ENCODE peak calls at places on chromosomes 13 and 19, in six cellular contexts. One of them, this sample, is unnamed.

GRCh38 chr13:34420975-34421719 is 520.9 kb upstream of the NBEA start:
- DNase-seq in lower lobe of right lung: no peak
- DNase-seq in CD8-positive, alpha-beta T cell: no peak
- DNase-seq in esophagus squamous epithelium: no peak
- DNase-seq in fibroblast of villous mesenchyme: no peak
- DNase-seq in mammary epithelial cell: peak; percentile 86
- DNase-seq in this sample: no peak

GRCh38 chr19:38082256-38083118 is 141.5 kb downstream of the DPF1 start:
- DNase-seq in fibroblast of villous mesenchyme: no peak
- DNase-seq in lower lobe of right lung: no peak
- DNase-seq in esophagus squamous epithelium: no peak
- DNase-seq in mammary epithelial cell: no peak
- DNase-seq in CD8-positive, alpha-beta T cell: no peak
- DNase-seq in this sample: no peak

GRCh38 chr13:20118268-20119140 is 42.3 kb downstream of the GJA3 start:
- DNase-seq in mammary epithelial cell: no peak
- DNase-seq in esophagus squamous epithelium: no peak
- DNase-seq in fibroblast of villous mesenchyme: peak; percentile 60
- DNase-seq in lower lobe of right lung: peak; percentile 69
- DNase-seq in CD8-positive, alpha-beta T cell: no peak
- DNase-seq in this sample: peak; percentile 32

GRCh38 chr19:38073806-38074685 is 150.0 kb downstream of the DPF1 start:
- DNase-seq in esophagus squamous epithelium: no peak
- DNase-seq in mammary epithelial cell: no peak
- DNase-seq in CD8-positive, alpha-beta T cell: no peak
- DNase-seq in fibroblast of villous mesenchyme: peak; percentile 62
- DNase-seq in lower lobe of right lung: no peak
- DNase-seq in this sample: no peak

GRCh38 chr19:36527873-36528193 is 238 bp downstream of the ZNF260 start:
- DNase-seq in esophagus squamous epithelium: no peak
- DNase-seq in lower lobe of right lung: no peak
- DNase-seq in CD8-positive, alpha-beta T cell: no peak
- DNase-seq in mammary epithelial cell: no peak
- DNase-seq in fibroblast of villous mesenchyme: no peak
- DNase-seq in this sample: no peak

GRCh38 chr13:91468301-91468700 is 69.9 kb downstream of the GPC5 start:
- DNase-seq in fibroblast of villous mesenchyme: no peak
- DNase-seq in mammary epithelial cell: peak; percentile 40
- DNase-seq in esophagus squamous epithelium: no peak
- DNase-seq in CD8-positive, alpha-beta T cell: no peak
- DNase-seq in lower lobe of right lung: no peak
- DNase-seq in this sample: peak; percentile 1

GRCh38 chr19:2246801-2247361 is 2.2 kb upstream of the AMH start:
- DNase-seq in lower lobe of right lung: no peak
- DNase-seq in mammary epithelial cell: no peak
- DNase-seq in fibroblast of villous mesenchyme: no peak
- DNase-seq in CD8-positive, alpha-beta T cell: no peak
- DNase-seq in esophagus squamous epithelium: no peak
- DNase-seq in this sample: peak; percentile 67

GRCh38 chr19:44986389-44986788 is 14.9 kb upstream of the RELB start:
- DNase-seq in esophagus squamous epithelium: no peak
- DNase-seq in CD8-positive, alpha-beta T cell: no peak
- DNase-seq in fibroblast of villous mesenchyme: no peak
- DNase-seq in lower lobe of right lung: no peak
- DNase-seq in mammary epithelial cell: no peak
- DNase-seq in this sample: no peak

GRCh38 chr13:45220403-45220802 is 19.6 kb upstream of the KCTD4 start:
- DNase-seq in esophagus squamous epithelium: no peak
- DNase-seq in fibroblast of villous mesenchyme: no peak
- DNase-seq in mammary epithelial cell: no peak
- DNase-seq in lower lobe of right lung: no peak
- DNase-seq in CD8-positive, alpha-beta T cell: no peak
- DNase-seq in this sample: no peak

GRCh38 chr19:6776999-6777398 is 4.5 kb downstream of the VAV1 start:
- DNase-seq in mammary epithelial cell: no peak
- DNase-seq in fibroblast of villous mesenchyme: no peak
- DNase-seq in esophagus squamous epithelium: no peak
- DNase-seq in CD8-positive, alpha-beta T cell: no peak
- DNase-seq in lower lobe of right lung: no peak
- DNase-seq in this sample: no peak

GRCh38 chr19:9857076-9857721 is 22.1 kb downstream of the PIN1 start:
- DNase-seq in lower lobe of right lung: no peak
- DNase-seq in fibroblast of villous mesenchyme: no peak
- DNase-seq in CD8-positive, alpha-beta T cell: no peak
- DNase-seq in mammary epithelial cell: no peak
- DNase-seq in esophagus squamous epithelium: no peak
- DNase-seq in this sample: no peak

GRCh38 chr19:9858766-9859165 is 23.6 kb downstream of the PIN1 start:
- DNase-seq in mammary epithelial cell: no peak
- DNase-seq in lower lobe of right lung: no peak
- DNase-seq in CD8-positive, alpha-beta T cell: no peak
- DNase-seq in fibroblast of villous mesenchyme: no peak
- DNase-seq in esophagus squamous epithelium: no peak
- DNase-seq in this sample: no peak

GRCh38 chr19:9860407-9860806 is 25.3 kb downstream of the PIN1 start:
- DNase-seq in CD8-positive, alpha-beta T cell: no peak
- DNase-seq in lower lobe of right lung: no peak
- DNase-seq in mammary epithelial cell: no peak
- DNase-seq in fibroblast of villous mesenchyme: no peak
- DNase-seq in esophagus squamous epithelium: no peak
- DNase-seq in this sample: no peak

GRCh38 chr19:9856609-9857008 is 21.5 kb downstream of the PIN1 start:
- DNase-seq in CD8-positive, alpha-beta T cell: no peak
- DNase-seq in fibroblast of villous mesenchyme: no peak
- DNase-seq in mammary epithelial cell: no peak
- DNase-seq in esophagus squamous epithelium: no peak
- DNase-seq in lower lobe of right lung: no peak
- DNase-seq in this sample: no peak

DNA sequence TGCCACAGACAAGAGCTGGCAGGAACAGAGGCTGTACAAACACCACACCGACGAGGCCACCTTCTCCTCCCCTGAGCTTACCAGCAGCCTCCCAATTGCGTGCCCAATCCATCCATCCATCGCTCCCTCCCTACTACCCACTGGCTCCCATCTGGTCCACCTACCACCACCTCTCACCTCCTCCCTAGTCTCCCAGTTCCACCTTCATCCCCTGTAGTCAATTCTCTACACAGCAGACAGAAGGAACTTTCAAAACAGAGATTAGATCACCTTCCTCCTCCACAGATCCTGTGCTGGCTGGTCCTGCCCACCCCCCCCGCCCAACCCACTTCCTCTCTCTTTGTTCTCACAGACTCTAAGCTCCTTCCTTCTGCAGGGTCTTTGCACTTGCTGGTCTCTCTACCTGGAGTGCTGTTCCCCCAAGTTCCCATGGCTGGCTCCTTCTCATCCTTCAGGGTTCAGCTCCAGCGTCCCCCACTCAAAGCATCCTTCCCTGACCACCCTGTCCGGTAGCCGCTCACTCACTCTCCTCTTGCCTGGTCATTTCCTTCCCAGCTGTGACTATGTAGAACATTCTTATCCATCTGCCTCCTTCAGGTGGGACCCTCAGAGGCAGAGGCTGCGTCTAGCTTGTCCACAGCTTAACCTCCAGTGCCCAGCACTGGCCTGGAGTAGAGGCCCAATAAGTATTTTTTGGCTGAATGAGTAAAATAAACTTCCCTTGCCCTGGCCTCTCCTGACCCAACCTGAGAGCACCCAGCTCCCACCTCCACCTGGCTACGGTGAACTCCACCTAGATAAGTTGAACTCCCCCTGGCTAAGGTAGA is 23.0 kb downstream of the PIN1 start:
- DNase-seq in CD8-positive, alpha-beta T cell: no peak
- DNase-seq in fibroblast of villous mesenchyme: no peak
- DNase-seq in esophagus squamous epithelium: no peak
- DNase-seq in mammary epithelial cell: peak; percentile 13
- DNase-seq in lower lobe of right lung: no peak
- DNase-seq in this sample: no peak
- H3K4me3 ChIP-seq in CD8-positive, alpha-beta T cell: peak overlapping the region; percentile 63
- H3K4me3 ChIP-seq in fibroblast of villous mesenchyme: no peak overlapping the region
- H3K4me3 ChIP-seq in esophagus squamous epithelium: peak overlapping the region; percentile 26
- H3K4me3 ChIP-seq in mammary epithelial cell: no peak overlapping the region
- H3K4me3 ChIP-seq in lower lobe of right lung: no peak overlapping the region
- H3K4me3 ChIP-seq in this sample: no peak overlapping the region

DNA sequence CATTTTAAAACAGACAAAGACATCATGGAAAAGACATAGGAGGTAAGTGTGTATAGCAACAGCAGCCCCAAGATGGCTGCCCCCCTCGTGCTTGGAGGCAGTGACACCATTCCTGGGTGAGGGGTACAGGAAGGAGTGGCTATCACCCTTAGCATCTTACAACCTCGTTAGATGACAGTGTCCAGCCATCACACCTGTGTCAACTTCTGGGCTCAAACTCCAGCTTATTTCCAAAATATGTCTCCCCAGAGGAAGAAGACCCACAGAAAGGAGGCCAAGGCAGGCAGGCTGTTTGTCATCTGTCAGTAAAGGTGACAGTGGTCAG is 27.5 kb downstream of the EPS15L1 start:
- DNase-seq in esophagus squamous epithelium: no peak
- DNase-seq in fibroblast of villous mesenchyme: no peak
- DNase-seq in mammary epithelial cell: no peak
- DNase-seq in lower lobe of right lung: no peak
- DNase-seq in CD8-positive, alpha-beta T cell: no peak
- DNase-seq in this sample: no peak
- TF ChIP-seq CTCF in esophagus squamous epithelium: no peak
- TF ChIP-seq CTCF in fibroblast of villous mesenchyme: no peak
- TF ChIP-seq CTCF in mammary epithelial cell: no peak
- TF ChIP-seq CTCF in lower lobe of right lung: no peak
- TF ChIP-seq CTCF in CD8-positive, alpha-beta T cell: no peak
- TF ChIP-seq CTCF in this sample: no peak

GRCh38 chr19:3694361-3695123 is 5.7 kb downstream of the PIP5K1C start:
- DNase-seq in mammary epithelial cell: no peak
- DNase-seq in esophagus squamous epithelium: no peak
- DNase-seq in fibroblast of villous mesenchyme: no peak
- DNase-seq in CD8-positive, alpha-beta T cell: no peak
- DNase-seq in lower lobe of right lung: no peak
- DNase-seq in this sample: no peak

GRCh38 chr19:3691372-3691716 is 8.9 kb downstream of the PIP5K1C start:
- DNase-seq in lower lobe of right lung: peak; percentile 42
- DNase-seq in CD8-positive, alpha-beta T cell: no peak
- DNase-seq in esophagus squamous epithelium: no peak
- DNase-seq in fibroblast of villous mesenchyme: no peak
- DNase-seq in mammary epithelial cell: no peak
- DNase-seq in this sample: no peak

GRCh38 chr19:3692141-3693029 is 7.9 kb downstream of the PIP5K1C start:
- DNase-seq in fibroblast of villous mesenchyme: no peak
- DNase-seq in lower lobe of right lung: no peak
- DNase-seq in esophagus squamous epithelium: no peak
- DNase-seq in CD8-positive, alpha-beta T cell: peak; percentile 24
- DNase-seq in mammary epithelial cell: no peak
- DNase-seq in this sample: no peak

GRCh38 chr19:3691726-3692125 is 8.5 kb downstream of the PIP5K1C start:
- DNase-seq in esophagus squamous epithelium: no peak
- DNase-seq in mammary epithelial cell: no peak
- DNase-seq in lower lobe of right lung: no peak
- DNase-seq in fibroblast of villous mesenchyme: no peak
- DNase-seq in CD8-positive, alpha-beta T cell: no peak
- DNase-seq in this sample: no peak

DNA sequence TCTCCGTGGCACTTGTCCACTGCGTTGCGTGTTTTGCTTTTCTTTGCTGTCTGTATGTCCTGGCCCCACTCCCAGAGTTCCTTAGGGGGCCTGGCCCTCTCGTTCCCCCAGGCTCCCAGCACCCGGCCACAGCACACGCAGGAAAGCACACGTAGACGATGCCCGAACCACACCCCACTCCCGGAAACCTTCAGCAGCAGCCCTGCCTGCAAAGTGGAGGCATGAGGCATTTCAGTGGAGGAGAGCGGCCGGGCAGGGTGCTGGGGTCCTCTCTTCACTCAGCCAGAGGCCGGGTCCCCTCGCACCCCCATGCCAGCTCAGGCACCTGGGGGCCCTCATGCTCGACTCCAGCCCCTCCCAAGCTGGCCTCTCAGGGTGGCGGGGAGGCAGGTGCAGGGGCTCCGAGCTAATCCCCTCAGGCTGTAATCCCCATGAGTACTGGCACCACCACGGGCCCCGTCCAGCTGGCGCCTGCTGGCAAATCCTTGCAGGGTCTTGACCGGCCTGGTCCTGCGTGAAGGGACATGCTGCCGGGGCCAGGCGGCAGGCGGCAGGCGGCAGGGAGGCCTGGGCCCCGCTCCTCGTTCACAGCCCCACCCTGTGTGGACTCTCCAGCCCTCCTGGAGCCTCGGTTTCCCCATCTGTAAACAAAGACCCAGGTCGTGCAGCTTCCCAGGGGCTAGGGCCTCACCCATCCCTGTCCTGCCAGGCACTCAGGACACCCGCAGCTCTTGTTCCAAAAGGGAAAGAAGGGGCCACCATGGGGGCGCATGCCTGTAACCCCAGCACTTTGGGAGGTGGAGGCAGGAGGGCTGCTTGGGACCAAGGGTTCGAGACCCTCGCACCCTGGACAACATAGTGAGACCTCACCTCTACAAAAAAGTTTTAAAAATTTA is 7.0 kb downstream of the PIP5K1C start:
- DNase-seq in CD8-positive, alpha-beta T cell: no peak
- DNase-seq in fibroblast of villous mesenchyme: no peak
- DNase-seq in esophagus squamous epithelium: no peak
- DNase-seq in mammary epithelial cell: no peak
- DNase-seq in lower lobe of right lung: no peak
- DNase-seq in this sample: no peak
- H3K4me3 ChIP-seq in CD8-positive, alpha-beta T cell: no peak overlapping the region
- H3K4me3 ChIP-seq in fibroblast of villous mesenchyme: no peak overlapping the region
- H3K4me3 ChIP-seq in esophagus squamous epithelium: peak overlapping the region; percentile 12
- H3K4me3 ChIP-seq in mammary epithelial cell: no peak overlapping the region
- H3K4me3 ChIP-seq in lower lobe of right lung: no peak overlapping the region
- H3K4me3 ChIP-seq in this sample: no peak overlapping the region

GRCh38 chr13:32248789-32249188 is 66.4 kb downstream of the ZAR1L start:
- DNase-seq in lower lobe of right lung: no peak
- DNase-seq in esophagus squamous epithelium: no peak
- DNase-seq in fibroblast of villous mesenchyme: no peak
- DNase-seq in mammary epithelial cell: no peak
- DNase-seq in CD8-positive, alpha-beta T cell: no peak
- DNase-seq in this sample: no peak

GRCh38 chr13:32247887-32248286 is 67.3 kb downstream of the ZAR1L start:
- DNase-seq in lower lobe of right lung: no peak
- DNase-seq in fibroblast of villous mesenchyme: no peak
- DNase-seq in mammary epithelial cell: no peak
- DNase-seq in CD8-positive, alpha-beta T cell: no peak
- DNase-seq in esophagus squamous epithelium: no peak
- DNase-seq in this sample: no peak

GRCh38 chr13:32245555-32245954 is 69.6 kb downstream of the ZAR1L start:
- DNase-seq in CD8-positive, alpha-beta T cell: no peak
- DNase-seq in fibroblast of villous mesenchyme: no peak
- DNase-seq in mammary epithelial cell: no peak
- DNase-seq in esophagus squamous epithelium: no peak
- DNase-seq in lower lobe of right lung: no peak
- DNase-seq in this sample: no peak

GRCh38 chr13:32243695-32244094 is 71.5 kb downstream of the ZAR1L start:
- DNase-seq in esophagus squamous epithelium: no peak
- DNase-seq in lower lobe of right lung: no peak
- DNase-seq in CD8-positive, alpha-beta T cell: no peak
- DNase-seq in mammary epithelial cell: no peak
- DNase-seq in fibroblast of villous mesenchyme: no peak
- DNase-seq in this sample: no peak

DNA sequence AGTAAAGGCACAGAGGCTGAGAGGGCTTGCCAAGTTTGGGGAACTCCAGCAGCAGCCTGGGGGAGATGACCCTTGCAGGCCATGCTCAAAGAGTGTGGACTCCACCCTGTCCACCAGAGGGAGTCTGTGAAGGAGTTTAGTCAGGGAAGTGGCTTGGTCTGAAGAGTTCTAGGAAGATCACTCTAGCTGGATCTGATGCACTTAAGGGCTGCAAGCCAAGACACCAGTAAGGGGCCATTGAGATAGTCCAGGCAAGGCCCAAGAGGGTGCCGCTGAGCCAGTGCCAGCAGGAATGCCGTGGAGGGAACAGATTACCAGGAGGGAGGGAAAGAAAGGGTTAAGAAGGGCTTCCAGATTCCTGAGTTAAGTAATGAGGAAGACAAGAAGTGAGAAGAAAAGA is 68.7 kb downstream of the ZAR1L start:
- DNase-seq in lower lobe of right lung: peak; percentile 57
- DNase-seq in CD8-positive, alpha-beta T cell: no peak
- DNase-seq in esophagus squamous epithelium: no peak
- DNase-seq in fibroblast of villous mesenchyme: peak; percentile 67
- DNase-seq in mammary epithelial cell: peak; percentile 61
- DNase-seq in this sample: peak; percentile 87
- TF ChIP-seq CTCF in lower lobe of right lung: peak; percentile 82
- TF ChIP-seq CTCF in CD8-positive, alpha-beta T cell: peak; percentile 38
- TF ChIP-seq CTCF in esophagus squamous epithelium: peak; percentile 68
- TF ChIP-seq CTCF in fibroblast of villous mesenchyme: peak; percentile 90
- TF ChIP-seq CTCF in mammary epithelial cell: peak; percentile 87
- TF ChIP-seq CTCF in this sample: peak; percentile 95

This sample was measured in fibroblast of pulmonary artery.